ENCODE peak calls at places on chromosomes 6 and 20, in five cellular contexts. E is osteoblast; I is GM10248; Q is WTC11; B is CD4-positive, alpha-beta T cell. L is an unnamed sample.

GRCh38 chr6:149248688-149249369 is 68.7 kb upstream of the TAB2 start:
- DNase-seq in Q (no peak), E (no peak), B (peak), I (no peak), L (no peak)

GRCh38 chr20:51560550-51561307 is 18.2 kb upstream of the NFATC2 start:
- DNase-seq in Q (no peak), B (no peak), I (no peak), E (no peak), L (no peak)

GRCh38 chr6:119881416-119881815 is 531.9 kb upstream of the MAN1A1 start:
- DNase-seq in Q (no peak), E (no peak), B (no peak), I (no peak), L (no peak)

GRCh38 chr20:19777311-19777710 is 19.3 kb downstream of the RIN2 start:
- DNase-seq in I (no peak), E (no peak), B (no peak), Q (no peak), L (no peak)

GRCh38 chr20:63068711-63069367 is 62.1 kb upstream of the BHLHE23 start:
- DNase-seq in B (no peak), Q (peak), E (peak), I (no peak), L (no peak)

GRCh38 chr6:3348821-3349220 is 90.1 kb downstream of the PSMG4 start:
- DNase-seq in I (no peak), E (no peak), B (no peak), Q (no peak), L (no peak)

GRCh38 chr6:108170607-108171290 is 4.9 kb downstream of the NR2E1 start:
- DNase-seq in E (peak), Q (no peak), B (no peak), I (no peak), L (no peak)

GRCh38 chr6:143449731-143450452 is 603 bp downstream of the ADAT2 start:
- DNase-seq in Q (no peak), E (peak), I (peak), B (peak), L (no peak)

GRCh38 chr6:39962831-39963230 is 28.6 kb upstream of the MOCS1 start:
- DNase-seq in B (no peak), Q (no peak), I (no peak), E (peak), L (no peak)

GRCh38 chr6:30156262-30156599 is 4.8 kb downstream of the TRIM10 start:
- DNase-seq in Q (no peak), B (no peak), I (no peak), E (peak), L (no peak)

GRCh38 chr6:37056439-37057127 is 51.1 kb downstream of the FGD2 start:
- DNase-seq in I (no peak), Q (peak), B (no peak), E (peak), L (no peak)

GRCh38 chr20:51906049-51906448 is 103.7 kb upstream of the SALL4 start:
- DNase-seq in Q (no peak), E (no peak), I (no peak), B (no peak), L (no peak)

GRCh38 chr20:5886788-5887187 is 63.5 kb downstream of the TRMT6 start:
- DNase-seq in E (no peak), B (no peak), Q (no peak), I (no peak), L (no peak)

DNA sequence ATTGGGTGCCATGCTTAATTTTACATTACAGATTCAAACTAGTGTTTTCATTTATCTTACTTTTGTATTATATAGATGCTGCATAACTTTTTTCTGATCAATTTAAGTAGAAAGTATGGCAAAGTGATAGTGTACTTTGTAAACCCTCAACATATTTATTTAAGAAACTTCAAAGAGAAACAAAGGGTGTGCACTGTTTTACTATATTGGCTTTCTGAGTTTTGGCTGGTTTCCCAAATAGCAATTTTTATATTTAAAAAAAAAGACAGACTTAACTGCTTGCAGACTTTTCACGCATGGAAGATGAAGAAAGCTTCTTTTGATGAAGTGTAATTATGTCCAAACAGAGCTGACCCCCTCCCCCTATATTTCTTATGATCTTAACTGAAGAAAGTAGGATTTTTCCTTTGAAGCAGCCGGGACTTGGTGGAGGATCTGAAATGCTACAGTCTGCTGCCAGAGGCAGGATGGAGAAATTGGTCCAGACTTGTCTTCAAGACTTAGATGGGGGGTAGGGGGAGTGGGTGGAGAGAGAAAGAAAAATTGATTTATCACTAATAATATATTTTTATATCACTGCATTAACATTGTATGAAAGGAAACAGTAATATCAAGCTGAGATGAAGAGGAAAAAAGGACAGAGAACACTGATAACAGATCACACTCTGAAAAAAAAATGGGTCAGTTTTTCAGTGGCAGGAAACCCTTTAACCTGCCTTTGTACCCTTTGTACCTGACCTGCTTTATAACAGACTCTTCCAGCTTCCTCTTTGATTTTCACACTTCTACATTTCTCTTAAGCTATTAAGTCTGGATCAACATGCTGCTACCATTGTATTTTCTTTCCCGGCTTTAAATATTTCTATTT is 56.0 kb upstream of the SUPT3H start:
- DNase-seq in E (no peak), I (no peak), Q (no peak), B (no peak), L (no peak)
- TF ChIP-seq CTCF in E (no peak), I (no peak), Q (no peak), B (no peak), L (no peak)

GRCh38 chr6:79946242-79946641 is 1.1 kb downstream of the ELOVL4 start:
- DNase-seq in I (peak), Q (peak), B (no peak), E (peak), L (peak)
- TF ChIP-seq CTCF in I (peak), Q (no peak), B (peak), E (peak), L (peak)

DNA sequence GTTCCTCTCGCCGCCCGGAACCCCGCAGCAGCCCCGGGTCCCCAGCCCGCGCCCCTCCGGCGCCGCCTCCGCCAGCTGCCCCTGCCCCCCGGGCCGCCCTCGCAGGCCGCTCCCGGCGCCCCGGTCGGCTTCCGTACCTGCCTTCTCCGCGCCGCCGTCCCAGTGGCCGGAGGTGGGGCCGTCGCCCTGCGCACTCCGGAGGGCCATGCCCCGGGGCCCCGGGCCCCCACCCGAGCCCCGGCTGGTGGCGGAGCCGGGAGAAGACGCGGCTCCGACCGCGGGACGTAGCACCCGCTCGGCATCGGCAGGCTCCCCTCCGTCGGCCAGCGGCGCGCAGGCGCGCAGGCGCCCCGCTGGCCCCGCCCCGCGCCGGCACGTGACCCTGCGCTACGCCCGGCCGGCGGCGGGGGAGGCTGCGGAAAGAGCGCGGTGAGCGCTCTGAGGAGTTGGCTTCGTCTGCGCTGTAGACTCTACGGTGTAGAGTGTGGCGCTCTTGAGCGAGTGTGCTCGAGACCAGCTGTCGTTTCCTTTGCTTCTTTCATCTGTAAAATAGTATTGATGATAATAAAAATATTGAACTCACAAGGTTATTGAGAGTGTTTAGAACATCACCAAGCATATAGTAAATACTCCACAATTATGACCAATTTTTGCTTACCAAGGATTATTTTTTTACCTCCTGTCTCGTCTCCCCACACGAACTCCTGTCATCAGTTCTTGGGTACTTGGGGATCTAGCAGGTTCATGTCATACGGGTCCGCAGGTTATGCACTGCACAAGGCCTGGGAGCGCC is at the start of gene TBC1D20:
- DNase-seq in E (peak), I (peak), B (peak), Q (peak), L (peak)
- TF ChIP-seq CTCF in E (peak), I (peak), B (peak), Q (no peak), L (no peak)

GRCh38 chr6:163180874-163181541 is 233.5 kb upstream of the QKI start:
- DNase-seq in I (peak), Q (peak), E (peak), B (no peak), L (peak)
- TF ChIP-seq CTCF in I (peak), Q (peak), E (peak), B (no peak), L (peak)

DNA sequence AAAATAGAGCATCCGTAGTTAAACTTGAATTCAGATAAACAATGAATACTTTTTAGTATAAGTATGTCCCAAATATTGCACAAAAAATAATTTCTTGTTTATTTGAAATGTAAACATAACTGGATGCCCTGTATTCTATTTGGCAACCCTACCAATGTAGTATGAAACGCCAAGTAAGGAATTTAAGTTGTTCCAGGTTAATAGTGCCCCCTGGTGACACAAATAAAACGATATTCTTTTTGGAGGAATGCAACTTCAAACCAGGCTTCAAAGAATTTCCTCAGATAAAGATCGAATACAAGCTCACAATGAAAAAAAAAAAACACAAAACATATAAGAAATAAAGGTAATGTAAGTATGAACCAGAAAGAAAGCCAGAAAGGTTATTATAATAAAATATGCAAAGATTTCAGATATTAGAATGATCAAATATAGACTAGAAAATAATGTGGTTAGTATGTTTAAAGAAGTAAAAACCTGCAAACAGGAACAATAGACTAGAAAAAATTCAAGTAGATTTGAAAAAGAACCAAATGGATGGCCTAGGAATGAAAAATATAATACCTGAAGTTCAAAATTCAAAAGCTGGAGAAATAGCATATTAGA is 18.4 kb upstream of the AKAP7 start:
- DNase-seq in B (no peak), Q (no peak), I (peak), E (peak), L (no peak)
- TF ChIP-seq CTCF in B (peak), Q (peak), I (peak), E (peak), L (peak)

DNA sequence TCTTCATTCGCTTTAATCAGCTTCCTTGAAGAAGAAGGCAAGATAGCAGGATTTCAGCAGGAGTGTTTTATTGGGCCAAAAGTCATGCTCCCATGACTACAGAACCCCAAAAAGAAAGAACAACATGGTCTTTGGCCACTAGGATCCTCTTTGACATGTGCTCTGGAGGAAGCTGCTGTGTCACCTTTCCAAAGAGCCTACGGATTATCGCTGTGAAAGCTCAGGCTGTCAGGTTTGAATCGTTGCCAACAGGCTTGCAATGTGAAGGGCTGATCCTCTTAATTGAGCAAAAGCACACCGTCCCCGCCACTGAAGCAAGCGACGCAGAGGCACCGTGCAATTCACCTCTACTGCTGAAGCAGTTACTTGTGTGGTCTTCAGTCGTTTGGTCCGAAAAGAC is 29.0 kb downstream of the MYLIP start:
- DNase-seq in I (no peak), B (no peak), Q (no peak), E (no peak), L (no peak)
- TF ChIP-seq CTCF in I (no peak), B (no peak), Q (no peak), E (no peak), L (no peak)

DNA sequence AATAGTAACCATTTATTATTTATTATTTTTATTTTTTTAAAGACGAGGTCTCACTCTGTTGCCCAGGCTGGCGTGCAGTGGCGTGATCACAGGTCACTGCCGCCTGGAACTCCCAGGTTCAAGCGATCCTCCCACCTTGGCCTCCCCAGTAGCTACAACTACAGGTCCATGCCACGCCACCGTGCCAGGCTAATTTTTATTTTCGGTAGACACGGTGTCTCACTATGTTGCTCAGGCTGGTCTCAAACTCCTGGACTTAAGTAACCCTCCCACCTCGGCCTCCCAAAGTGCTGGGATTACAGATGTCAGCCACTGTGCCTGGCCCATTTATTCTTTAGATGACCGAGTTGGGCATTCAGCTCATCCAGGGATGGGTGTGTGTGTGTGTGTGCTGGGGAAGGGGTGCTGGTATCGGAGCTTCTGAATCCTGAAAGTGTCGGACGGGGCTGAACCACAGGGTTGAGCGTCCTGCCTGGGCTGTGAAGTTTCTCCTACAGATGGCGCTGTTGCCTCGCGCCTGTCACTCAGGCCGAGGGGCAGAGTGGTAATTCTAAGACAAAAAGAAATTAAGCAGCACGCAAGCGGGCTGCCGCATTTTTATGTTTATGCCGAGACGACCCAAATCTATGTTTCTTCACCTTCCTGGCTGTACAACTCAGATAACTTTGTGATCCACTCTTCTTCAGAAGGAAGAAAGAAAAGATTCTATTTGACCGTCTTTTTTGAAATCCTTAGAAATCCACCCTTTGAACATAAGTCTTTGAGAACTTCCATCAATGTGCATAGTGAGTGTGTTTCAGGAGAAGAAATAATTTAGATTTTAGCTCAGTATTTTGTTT is 252.8 kb downstream of the CDH26 start:
- DNase-seq in E (peak), B (peak), I (peak), Q (peak), L (peak)
- TF ChIP-seq CTCF in E (peak), B (peak), I (peak), Q (peak), L (peak)

GRCh38 chr6:107080036-107080435 is 35.3 kb downstream of the BEND3 start:
- DNase-seq in E (no peak), I (no peak), Q (peak), B (no peak), L (no peak)

GRCh38 chr6:107070686-107071085 is 42.7 kb downstream of the MTRES1 start:
- DNase-seq in Q (no peak), B (no peak), E (no peak), I (no peak), L (no peak)

GRCh38 chr6:107077710-107078109 is 37.6 kb downstream of the BEND3 start:
- DNase-seq in E (no peak), Q (no peak), I (no peak), B (no peak), L (no peak)

GRCh38 chr6:107079429-107079828 is 35.9 kb downstream of the BEND3 start:
- DNase-seq in B (no peak), I (no peak), E (no peak), Q (peak), L (no peak)

GRCh38 chr6:107075951-107076381 is 39.3 kb downstream of the BEND3 start:
- DNase-seq in Q (no peak), E (peak), B (no peak), I (peak), L (no peak)
- TF ChIP-seq CTCF in Q (no peak), E (peak), B (no peak), I (peak), L (peak)